ENCODE peak calls at places on chromosome 2, in ten cellular contexts. E is A549; C is nephron progenitor cell; B is activated T-cell treated with anti-CD3 and anti-CD28 coated beads for 1 hour; M is NCI-H1694; Y is fibroblast of the conjunctiva; F is naive thymus-derived CD8-positive, alpha-beta T cell; L is ELR; R is GM20000; N is upper lobe of right lung. J is an unnamed sample.

GRCh38 chr2:144032566-144032965 is 487.4 kb downstream of the ZEB2 start:
- DNase-seq in E (no peak), C (no peak), B (no peak), M (no peak), Y (peak; percentile 86), F (no peak), L (no peak), R (no peak), N (no peak), J (peak; percentile 34)

GRCh38 chr2:20647764-20648164 is 3.1 kb downstream of the HS1BP3 start:
- DNase-seq in E (no peak), C (no peak), B (no peak), M (no peak), Y (no peak), F (no peak), L (no peak), R (no peak), N (no peak), J (no peak)

GRCh38 chr2:219280682-219281081 is 1.5 kb downstream of the DNAJB2 start:
- DNase-seq in E (no peak), C (no peak), B (no peak), M (no peak), Y (no peak), F (no peak), L (no peak), R (no peak), N (no peak), J (no peak)

GRCh38 chr2:113126845-113127645 is at the start of gene IL1RN:
- DNase-seq in E (no peak), C (no peak), B (no peak), M (no peak), Y (no peak), F (no peak), L (no peak), R (no peak), N (no peak), J (no peak)

GRCh38 chr2:222907790-222908431 is 47.1 kb downstream of the ACSL3 start:
- DNase-seq in E (no peak), C (no peak), B (no peak), M (no peak), Y (no peak), F (no peak), L (no peak), R (no peak), N (no peak), J (peak; percentile 46)

GRCh38 chr2:17879913-17880274 is 1.4 kb downstream of the KCNS3 start:
- DNase-seq in E (no peak), C (no peak), B (no peak), M (no peak), Y (no peak), F (no peak), L (no peak), R (no peak), N (no peak), J (no peak)

GRCh38 chr2:215900203-215900611 is 113.1 kb downstream of the MREG start:
- DNase-seq in E (no peak), C (no peak), B (no peak), M (no peak), Y (no peak), F (no peak), L (peak; percentile 44), R (no peak), N (peak; percentile 72), J (peak; percentile 85)

GRCh38 chr2:184743096-184743495 is 144.8 kb downstream of the ZNF804A start:
- DNase-seq in E (no peak), C (no peak), B (no peak), M (no peak), Y (no peak), F (no peak), L (peak; percentile 29), R (no peak), N (no peak), J (no peak)

GRCh38 chr2:240225660-240226475 is 85.4 kb upstream of the OTOS start:
- DNase-seq in E (no peak), C (no peak), B (no peak), M (no peak), Y (no peak), F (no peak), L (no peak), R (no peak), N (no peak), J (no peak)

GRCh38 chr2:73870084-73870483 is 22.7 kb upstream of the ACTG2 start:
- DNase-seq in E (no peak), C (no peak), B (no peak), M (no peak), Y (peak; percentile 91), F (no peak), L (peak; percentile 48), R (no peak), N (no peak), J (peak; percentile 39)

GRCh38 chr2:147826615-147827375 is 18.0 kb upstream of the ACVR2A start:
- DNase-seq in E (no peak), C (no peak), B (no peak), M (no peak), Y (no peak), F (no peak), L (no peak), R (no peak), N (peak; percentile 60), J (no peak)

GRCh38 chr2:234680688-234681050 is 183.8 kb upstream of the ARL4C start:
- DNase-seq in E (no peak), C (no peak), B (no peak), M (no peak), Y (no peak), F (no peak), L (no peak), R (no peak), N (no peak), J (no peak)

GRCh38 chr2:46171441-46171953 is 125.7 kb upstream of the EPAS1 start:
- DNase-seq in E (no peak), C (no peak), B (no peak), M (peak; percentile 93), Y (peak; percentile 79), F (no peak), L (peak; percentile 95), R (no peak), N (no peak), J (peak; percentile 74)

GRCh38 chr2:6845312-6845711 is 20.4 kb downstream of the CMPK2 start:
- DNase-seq in E (no peak), C (no peak), B (no peak), M (no peak), Y (no peak), F (no peak), L (peak; percentile 10), R (no peak), N (no peak), J (no peak)

GRCh38 chr2:96408631-96409542 is 73.3 kb downstream of the NCAPH start:
- DNase-seq in E (no peak), C (no peak), B (no peak), M (peak; percentile 29), Y (no peak), F (no peak), L (peak; percentile 26), R (no peak), N (peak; percentile 30), J (no peak)

GRCh38 chr2:1975060-1975459 is 230.7 kb upstream of the PXDN start:
- DNase-seq in E (no peak), C (no peak), B (no peak), M (no peak), Y (no peak), F (no peak), L (no peak), R (no peak), N (no peak), J (no peak)

GRCh38 chr2:45432406-45432805 is 178.7 kb downstream of the SRBD1 start:
- DNase-seq in E (no peak), C (no peak), B (no peak), M (no peak), Y (peak; percentile 40), F (no peak), L (peak; percentile 26), R (no peak), N (no peak), J (peak; percentile 12)

GRCh38 chr2:27379840-27380625 is 501 bp downstream of the ZNF513 start:
- DNase-seq in E (no peak), C (peak; percentile 79), B (no peak), M (no peak), Y (no peak), F (peak; percentile 15), L (peak; percentile 73), R (peak; percentile 42), N (peak; percentile 89), J (no peak)

GRCh38 chr2:177235855-177236437 is 23.4 kb downstream of the HNRNPA3 start:
- DNase-seq in E (no peak), C (no peak), B (no peak), M (no peak), Y (no peak), F (no peak), L (no peak), R (no peak), N (no peak), J (no peak)

GRCh38 chr2:173090973-173091660 is 15.5 kb downstream of the MAP3K20 start:
- DNase-seq in E (no peak), C (no peak), B (no peak), M (no peak), Y (no peak), F (no peak), L (no peak), R (no peak), N (no peak), J (no peak)

GRCh38 chr2:130336877-130337734 is 5.6 kb upstream of the IMP4 start:
- DNase-seq in E (peak; percentile 90), C (peak; percentile 93), B (no peak), M (peak; percentile 83), Y (peak; percentile 71), F (peak; percentile 21), L (peak; percentile 85), R (peak; percentile 86), N (peak; percentile 79), J (no peak)

GRCh38 chr2:52881606-52882005 is 886.0 kb upstream of the CHAC2 start:
- DNase-seq in E (peak; percentile 6), C (no peak), B (no peak), M (no peak), Y (no peak), F (no peak), L (peak; percentile 22), R (no peak), N (no peak), J (no peak)

GRCh38 chr2:219169950-219170654 is at the start of gene SLC23A3:
- DNase-seq in E (no peak), C (no peak), B (no peak), M (no peak), Y (no peak), F (no peak), L (no peak), R (no peak), N (no peak), J (no peak)

GRCh38 chr2:109537565-109538221 is 76.1 kb downstream of the SEPTIN10 start:
- DNase-seq in E (no peak), C (no peak), B (no peak), M (no peak), Y (no peak), F (no peak), L (no peak), R (no peak), N (no peak), J (no peak)

GRCh38 chr2:74417763-74418162 is 3.7 kb downstream of the C2orf81 start:
- DNase-seq in E (no peak), C (no peak), B (no peak), M (no peak), Y (no peak), F (no peak), L (no peak), R (no peak), N (no peak), J (no peak)

J was measured in GM04503.